ENCODE peak calls at places on chromosome 1, in six cellular contexts. Q is head of caudate nucleus; T is left cardiac atrium; E is astrocyte of the hippocampus; V is bronchial epithelial cell; R is activated CD4-positive, alpha-beta T cell treated with anti-CD3 and anti-CD28 coated beads, Interleukin-2, amount 10 ng/mL, durations not matched to agents 7 days and 5 days. N is an unnamed sample.

GRCh38 chr1:145872421-145872891 is 13.2 kb downstream of the ANKRD35 start:
- DNase-seq in E (peak; percentile 48), V (no peak), R (no peak), T (peak; percentile 75), Q (peak; percentile 45), N (peak; percentile 17)

GRCh38 chr1:59977075-59977410 is 50.5 kb upstream of the CYP2J2 start:
- DNase-seq in R (no peak), Q (no peak), T (no peak), V (no peak), E (no peak), N (no peak)

GRCh38 chr1:67630438-67631045 is 54.5 kb upstream of the GADD45A start:
- DNase-seq in T (no peak), R (no peak), Q (no peak), V (peak; percentile 88), E (no peak), N (no peak)

GRCh38 chr1:52209429-52209828 is 67.5 kb downstream of the ZFYVE9 start:
- DNase-seq in R (no peak), V (peak; percentile 98), E (no peak), T (no peak), Q (no peak), N (no peak)

GRCh38 chr1:35269190-35269988 is 880 bp downstream of the ZMYM4 start:
- DNase-seq in T (no peak), Q (no peak), R (no peak), E (peak; percentile 26), V (peak; percentile 32), N (peak; percentile 13)

GRCh38 chr1:212638419-212639151 is 30.0 kb downstream of the ATF3 start:
- DNase-seq in E (peak; percentile 89), Q (no peak), V (no peak), T (no peak), R (no peak), N (no peak)

GRCh38 chr1:168631671-168632400 is 55.4 kb downstream of the XCL1 start:
- DNase-seq in E (no peak), T (no peak), Q (no peak), R (no peak), V (no peak), N (no peak)

GRCh38 chr1:9422921-9423505 is 116.3 kb upstream of the SLC25A33 start:
- DNase-seq in Q (no peak), V (no peak), E (no peak), R (no peak), T (no peak), N (no peak)

GRCh38 chr1:236141447-236142357 is 637 bp upstream of the GPR137B start:
- DNase-seq in T (no peak), V (peak; percentile 23), R (no peak), Q (peak; percentile 62), E (peak; percentile 71), N (peak; percentile 49)

GRCh38 chr1:245156736-245157505 is 2.1 kb downstream of the KIF26B start:
- DNase-seq in E (peak; percentile 78), Q (peak; percentile 14), T (no peak), R (peak; percentile 6), V (peak; percentile 20), N (peak; percentile 57)

GRCh38 chr1:115828101-115829022 is 12.6 kb downstream of the NHLH2 start:
- DNase-seq in V (no peak), E (peak; percentile 37), T (peak; percentile 35), Q (peak; percentile 18), R (no peak), N (no peak)

N was measured in astrocyte of the spinal cord.